ENCODE peak calls at places on chromosome 4, in four cellular contexts. One of them, this sample, is unnamed.

GRCh38 chr4:6591781-6592180 is 16.8 kb downstream of the MAN2B2 start:
- DNase-seq in fibroblast of mammary gland: no peak
- DNase-seq in cardiac muscle cell: no peak
- DNase-seq in fibroblast of pulmonary artery: no peak
- DNase-seq in this sample: no peak

GRCh38 chr4:110793890-110794588 is 171.2 kb upstream of the PITX2 start:
- DNase-seq in fibroblast of mammary gland: no peak
- DNase-seq in cardiac muscle cell: peak; percentile 3
- DNase-seq in fibroblast of pulmonary artery: no peak
- DNase-seq in this sample: no peak

GRCh38 chr4:74365761-74366160 is 816 bp downstream of the EREG start:
- DNase-seq in fibroblast of mammary gland: peak; percentile 27
- DNase-seq in cardiac muscle cell: peak; percentile 54
- DNase-seq in fibroblast of pulmonary artery: peak; percentile 23
- DNase-seq in this sample: no peak

GRCh38 chr4:113293043-113293560 is 243.6 kb downstream of the ANK2 start:
- DNase-seq in fibroblast of mammary gland: peak; percentile 60
- DNase-seq in cardiac muscle cell: peak; percentile 67
- DNase-seq in fibroblast of pulmonary artery: peak; percentile 78
- DNase-seq in this sample: no peak

GRCh38 chr4:103008875-103009729 is 10.4 kb downstream of the SLC9B1 start:
- DNase-seq in fibroblast of mammary gland: peak; percentile 83
- DNase-seq in cardiac muscle cell: peak; percentile 87
- DNase-seq in fibroblast of pulmonary artery: peak; percentile 90
- DNase-seq in this sample: peak; percentile 43

GRCh38 chr4:2489841-2490552 is 21.1 kb downstream of the RNF4 start:
- DNase-seq in fibroblast of mammary gland: peak; percentile 76
- DNase-seq in cardiac muscle cell: peak; percentile 29
- DNase-seq in fibroblast of pulmonary artery: peak; percentile 45
- DNase-seq in this sample: no peak

GRCh38 chr4:56320293-56320692 is 67.0 kb downstream of the AASDH start:
- DNase-seq in fibroblast of mammary gland: peak; percentile 64
- DNase-seq in cardiac muscle cell: peak; percentile 36
- DNase-seq in fibroblast of pulmonary artery: peak; percentile 18
- DNase-seq in this sample: no peak

GRCh38 chr4:104490770-104491395 is 3.8 kb downstream of the CXXC4 start:
- DNase-seq in fibroblast of mammary gland: peak; percentile 54
- DNase-seq in cardiac muscle cell: peak; percentile 76
- DNase-seq in fibroblast of pulmonary artery: peak; percentile 62
- DNase-seq in this sample: peak; percentile 61

GRCh38 chr4:47101453-47101852 is 70.1 kb downstream of the GABRB1 start:
- DNase-seq in fibroblast of mammary gland: no peak
- DNase-seq in cardiac muscle cell: no peak
- DNase-seq in fibroblast of pulmonary artery: no peak
- DNase-seq in this sample: no peak

GRCh38 chr4:152063301-152064235 is 302.8 kb upstream of the GATB start:
- DNase-seq in fibroblast of mammary gland: no peak
- DNase-seq in cardiac muscle cell: no peak
- DNase-seq in fibroblast of pulmonary artery: no peak
- DNase-seq in this sample: no peak

GRCh38 chr4:8577046-8577445 is 3.1 kb upstream of the GPR78 start:
- DNase-seq in fibroblast of mammary gland: no peak
- DNase-seq in cardiac muscle cell: no peak
- DNase-seq in fibroblast of pulmonary artery: no peak
- DNase-seq in this sample: no peak

GRCh38 chr4:150886597-150886996 is 128.5 kb downstream of the LRBA start:
- DNase-seq in fibroblast of mammary gland: peak; percentile 71
- DNase-seq in cardiac muscle cell: peak; percentile 5
- DNase-seq in fibroblast of pulmonary artery: peak; percentile 15
- DNase-seq in this sample: no peak

GRCh38 chr4:3639613-3640586 is 107.7 kb upstream of the LRPAP1 start:
- DNase-seq in fibroblast of mammary gland: no peak
- DNase-seq in cardiac muscle cell: no peak
- DNase-seq in fibroblast of pulmonary artery: no peak
- DNase-seq in this sample: no peak

GRCh38 chr4:85724801-85725548 is 250.0 kb downstream of the ARHGAP24 start:
- DNase-seq in fibroblast of mammary gland: peak; percentile 65
- DNase-seq in cardiac muscle cell: peak; percentile 58
- DNase-seq in fibroblast of pulmonary artery: peak; percentile 60
- DNase-seq in this sample: no peak

GRCh38 chr4:97142893-97143292 is 1000.4 kb downstream of the STPG2 start:
- DNase-seq in fibroblast of mammary gland: no peak
- DNase-seq in cardiac muscle cell: no peak
- DNase-seq in fibroblast of pulmonary artery: no peak
- DNase-seq in this sample: no peak

GRCh38 chr4:145340071-145340695 is 141.5 kb upstream of the SMAD1 start:
- DNase-seq in fibroblast of mammary gland: no peak
- DNase-seq in cardiac muscle cell: no peak
- DNase-seq in fibroblast of pulmonary artery: no peak
- DNase-seq in this sample: no peak

DNA sequence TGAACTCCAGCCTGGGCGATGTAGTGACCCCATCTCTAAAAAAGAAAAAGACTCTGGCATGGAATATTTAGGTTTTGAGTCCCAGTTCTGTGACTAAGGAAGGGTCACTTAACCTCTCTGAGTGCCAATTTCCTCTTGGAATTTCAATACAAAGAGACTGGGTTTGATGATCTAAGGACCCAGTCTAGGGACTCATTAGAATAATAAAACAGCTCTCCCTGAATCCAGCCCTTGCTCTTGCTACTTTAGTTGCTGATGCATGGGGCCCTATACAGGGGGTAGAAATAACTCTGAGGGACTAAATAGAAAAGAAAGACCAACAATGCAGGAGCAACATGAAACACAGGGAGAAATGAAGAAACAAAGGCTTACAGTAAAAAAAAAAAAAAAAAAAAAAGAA is 12.6 kb downstream of the C4orf54 start:
- DNase-seq in fibroblast of mammary gland: no peak
- DNase-seq in cardiac muscle cell: no peak
- DNase-seq in fibroblast of pulmonary artery: no peak
- DNase-seq in this sample: no peak
- TF ChIP-seq CTCF in fibroblast of mammary gland: no peak
- TF ChIP-seq CTCF in cardiac muscle cell: no peak
- TF ChIP-seq CTCF in fibroblast of pulmonary artery: no peak
- TF ChIP-seq CTCF in this sample: no peak

DNA sequence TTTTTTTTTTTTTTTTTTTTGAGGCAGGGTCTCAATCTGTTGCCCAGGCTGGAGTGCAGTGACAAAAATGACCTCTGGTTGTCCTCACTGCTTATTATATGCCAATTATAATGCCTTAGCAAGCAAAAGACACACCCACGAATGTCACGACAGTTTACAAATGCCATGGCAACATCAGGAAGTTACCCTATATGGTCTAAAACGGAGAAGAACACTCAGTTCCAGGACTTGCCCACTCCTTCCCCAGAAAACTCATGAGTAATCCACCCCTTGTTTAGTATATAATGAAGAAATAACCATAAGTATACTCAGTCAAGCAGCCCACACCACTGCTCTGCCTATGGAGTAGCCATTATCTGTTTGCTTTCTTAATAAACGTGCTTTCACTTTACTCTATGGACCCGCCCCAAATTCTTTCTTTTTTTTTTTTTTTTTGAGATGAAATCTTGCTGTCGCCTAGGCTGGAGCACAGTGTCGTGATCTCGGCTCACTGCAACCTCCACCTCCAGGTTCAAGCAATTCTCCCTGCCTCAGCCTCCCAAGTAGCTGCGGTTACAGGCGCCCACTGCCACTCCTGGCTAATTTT is 106.2 kb downstream of the SMIM20 start:
- DNase-seq in fibroblast of mammary gland: peak; percentile 95
- DNase-seq in cardiac muscle cell: peak; percentile 82
- DNase-seq in fibroblast of pulmonary artery: peak; percentile 83
- DNase-seq in this sample: no peak
- TF ChIP-seq CTCF in fibroblast of mammary gland: no peak
- TF ChIP-seq CTCF in cardiac muscle cell: no peak
- TF ChIP-seq CTCF in fibroblast of pulmonary artery: no peak
- TF ChIP-seq CTCF in this sample: no peak

GRCh38 chr4:168411318-168412150 is 68.8 kb downstream of the DDX60L start:
- DNase-seq in fibroblast of mammary gland: peak; percentile 32
- DNase-seq in cardiac muscle cell: peak; percentile 74
- DNase-seq in fibroblast of pulmonary artery: peak; percentile 47
- DNase-seq in this sample: no peak
- TF ChIP-seq CTCF in fibroblast of mammary gland: no peak
- TF ChIP-seq CTCF in cardiac muscle cell: no peak
- TF ChIP-seq CTCF in fibroblast of pulmonary artery: no peak
- TF ChIP-seq CTCF in this sample: no peak

GRCh38 chr4:125741825-125742452 is 427.2 kb downstream of the FAT4 start:
- DNase-seq in fibroblast of mammary gland: peak; percentile 66
- DNase-seq in cardiac muscle cell: peak; percentile 65
- DNase-seq in fibroblast of pulmonary artery: peak; percentile 76
- DNase-seq in this sample: peak; percentile 24
- TF ChIP-seq CTCF in fibroblast of mammary gland: peak; percentile 68
- TF ChIP-seq CTCF in cardiac muscle cell: peak; percentile 67
- TF ChIP-seq CTCF in fibroblast of pulmonary artery: peak; percentile 70
- TF ChIP-seq CTCF in this sample: no peak

GRCh38 chr4:98571161-98571786 is 87.1 kb downstream of the TSPAN5 start:
- DNase-seq in fibroblast of mammary gland: no peak
- DNase-seq in cardiac muscle cell: no peak
- DNase-seq in fibroblast of pulmonary artery: no peak
- DNase-seq in this sample: no peak
- TF ChIP-seq CTCF in fibroblast of mammary gland: no peak
- TF ChIP-seq CTCF in cardiac muscle cell: no peak
- TF ChIP-seq CTCF in fibroblast of pulmonary artery: no peak
- TF ChIP-seq CTCF in this sample: no peak